ENCODE peak calls at places on chromosomes 5 and 9, in four cellular contexts. U is HepG2, O is GM12878, K is K562. Z is an unnamed sample.
A peak's percentile ranks its signal among the peaks of the same experiment; 100 is the strongest.

GRCh38 chr9:111016046-111017026 is 21.9 kb downstream of the LPAR1 start:
- DNase-seq in U (no peak), O (no peak), K (no peak), Z (no peak)

GRCh38 chr5:144333336-144333920 is 162.8 kb downstream of the KCTD16 start:
- DNase-seq in U (no peak), O (peak; percentile 11), K (no peak), Z (no peak)

GRCh38 chr9:34405719-34406118 is 29.0 kb upstream of the MYORG start:
- DNase-seq in U (no peak), O (no peak), K (no peak), Z (no peak)

GRCh38 chr9:37575511-37575914 is 667 bp downstream of the FBXO10 start:
- DNase-seq in U (no peak), O (no peak), K (no peak), Z (no peak)

GRCh38 chr9:764105-764524 is 77.4 kb upstream of the DMRT1 start:
- DNase-seq in U (peak; percentile 75), O (no peak), K (peak; percentile 40), Z (peak; percentile 23)

GRCh38 chr9:136599811-136600660 is 54.2 kb upstream of the NOTCH1 start:
- DNase-seq in U (no peak), O (no peak), K (no peak), Z (no peak)

GRCh38 chr5:9401786-9402472 is 143.9 kb downstream of the SEMA5A start:
- DNase-seq in U (no peak), O (no peak), K (no peak), Z (no peak)

GRCh38 chr5:68335075-68335474 is 119.5 kb downstream of the PIK3R1 start:
- DNase-seq in U (no peak), O (no peak), K (no peak), Z (no peak)

GRCh38 chr5:159801303-159801702 is 115.0 kb upstream of the ADRA1B start:
- DNase-seq in U (no peak), O (no peak), K (no peak), Z (no peak)

GRCh38 chr5:19855453-19855852 is 132.5 kb downstream of the CDH18 start:
- DNase-seq in U (no peak), O (no peak), K (no peak), Z (no peak)

GRCh38 chr9:135788576-135789300 is 86.8 kb downstream of the KCNT1 start:
- DNase-seq in U (no peak), O (no peak), K (no peak), Z (no peak)

GRCh38 chr9:95649801-95650213 is 133.0 kb upstream of the PTCH1 start:
- DNase-seq in U (no peak), O (no peak), K (no peak), Z (no peak)

GRCh38 chr5:27516437-27516836 is 478.1 kb upstream of the CDH9 start:
- DNase-seq in U (no peak), O (no peak), K (no peak), Z (no peak)

GRCh38 chr5:148421661-148422060 is 37.9 kb downstream of the FBXO38 start:
- DNase-seq in U (no peak), O (no peak), K (no peak), Z (no peak)

GRCh38 chr5:9898319-9898718 is 268.2 kb upstream of the TAS2R1 start:
- DNase-seq in U (peak; percentile 5), O (no peak), K (peak; percentile 7), Z (no peak)

GRCh38 chr5:14332038-14332631 is 189.0 kb downstream of the TRIO start:
- DNase-seq in U (no peak), O (no peak), K (no peak), Z (no peak)

GRCh38 chr5:57111993-57112392 is 61.9 kb upstream of the GPBP1 start:
- DNase-seq in U (peak; percentile 83), O (no peak), K (no peak), Z (no peak)

GRCh38 chr9:72533322-72533721 is 11.9 kb downstream of the TMC1 start:
- DNase-seq in U (no peak), O (no peak), K (no peak), Z (no peak)

GRCh38 chr5:168086104-168086610 is 205.3 kb upstream of the WWC1 start:
- DNase-seq in U (peak; percentile 16), O (no peak), K (no peak), Z (peak; percentile 36)

GRCh38 chr5:67636091-67636490 is 439.5 kb upstream of the CD180 start:
- DNase-seq in U (no peak), O (no peak), K (no peak), Z (no peak)

GRCh38 chr9:8408575-8409190 is 609.1 kb upstream of the DMAC1 start:
- DNase-seq in U (no peak), O (no peak), K (no peak), Z (no peak)

DNA sequence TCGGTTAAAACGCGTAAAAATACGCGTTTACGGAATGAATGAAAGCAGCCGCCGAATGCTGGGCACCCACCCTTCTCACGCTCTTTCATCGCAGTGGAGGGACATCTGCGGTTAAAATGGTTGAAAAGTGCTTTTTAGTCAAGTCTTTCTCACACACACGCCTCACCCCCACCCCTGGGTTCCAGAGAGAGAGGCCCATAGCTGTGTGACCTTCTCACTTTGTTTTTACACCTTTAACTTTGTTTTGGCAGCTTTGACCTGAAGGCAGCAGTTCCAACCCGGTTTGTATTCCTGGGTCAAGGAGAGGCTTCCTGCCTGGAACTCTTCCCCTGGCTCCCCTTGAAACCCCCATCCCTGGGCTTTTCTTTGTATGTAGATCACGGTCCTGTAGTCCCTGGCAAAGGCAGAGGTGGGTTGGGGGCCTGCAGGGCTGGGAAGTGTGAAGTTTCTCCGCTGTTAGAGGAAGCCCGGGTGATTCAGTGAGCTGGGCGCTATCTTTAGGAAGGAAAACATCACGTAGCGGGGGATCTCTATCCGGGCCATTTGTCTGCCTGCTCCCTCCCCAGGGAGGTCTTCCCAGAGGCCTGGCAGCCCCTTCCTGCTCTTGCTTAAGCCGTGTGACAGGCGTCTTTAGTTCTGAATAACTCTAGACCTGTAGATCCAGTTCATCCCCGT is 29.6 kb downstream of the SPRY4 start:
- DNase-seq in U (no peak), O (no peak), K (peak; percentile 33), Z (no peak)
- TF ChIP-seq TARDBP in U (no peak), O (no peak), K (no peak), Z (no peak)

DNA sequence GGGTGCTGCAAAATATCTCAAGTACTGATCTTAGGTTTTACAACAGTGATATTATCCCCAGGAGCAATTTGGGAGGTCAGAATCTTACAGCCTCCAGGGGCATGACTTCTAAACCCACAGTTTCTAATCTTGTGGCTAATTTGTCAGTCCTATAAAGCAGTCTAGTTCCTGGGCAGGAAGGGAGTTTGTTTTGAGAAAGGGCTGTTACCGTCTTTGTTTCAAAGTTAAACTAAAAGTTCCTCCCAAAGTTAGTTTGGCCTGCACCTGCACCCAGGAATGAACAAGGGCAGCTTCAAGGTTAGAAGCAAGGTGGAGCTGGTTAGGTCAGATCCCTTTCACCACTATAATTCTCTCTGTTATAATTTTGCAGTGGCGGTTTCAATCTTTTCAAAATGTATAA is 81.7 kb downstream of the SFXN1 start:
- DNase-seq in U (no peak), O (no peak), K (no peak), Z (no peak)
- TF ChIP-seq FOXK2 in U (no peak), O (no peak), K (no peak), Z (no peak)

DNA sequence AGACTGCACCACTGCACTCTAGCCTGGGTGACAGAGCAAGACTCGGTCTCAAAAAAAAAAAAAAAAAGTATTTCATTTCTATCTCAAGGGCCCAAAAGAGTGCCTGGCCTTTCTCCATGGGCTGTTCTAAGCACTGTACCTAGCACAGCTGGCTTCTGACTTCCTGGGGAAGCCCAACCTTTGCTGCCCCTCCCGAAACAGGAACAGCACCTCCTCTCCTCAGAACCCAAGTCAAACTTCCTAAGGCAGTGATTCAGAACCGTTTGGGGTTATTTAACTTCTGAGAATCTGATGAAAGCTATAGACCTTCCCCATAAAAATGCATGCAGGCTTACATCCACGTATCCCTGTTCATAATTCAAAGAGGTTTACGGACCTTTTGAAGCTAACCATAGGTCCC is 57.8 kb downstream of the NRG2 start:
- DNase-seq in U (no peak), O (no peak), K (no peak), Z (no peak)
- TF ChIP-seq TARDBP in U (no peak), O (no peak), K (no peak), Z (no peak)

DNA sequence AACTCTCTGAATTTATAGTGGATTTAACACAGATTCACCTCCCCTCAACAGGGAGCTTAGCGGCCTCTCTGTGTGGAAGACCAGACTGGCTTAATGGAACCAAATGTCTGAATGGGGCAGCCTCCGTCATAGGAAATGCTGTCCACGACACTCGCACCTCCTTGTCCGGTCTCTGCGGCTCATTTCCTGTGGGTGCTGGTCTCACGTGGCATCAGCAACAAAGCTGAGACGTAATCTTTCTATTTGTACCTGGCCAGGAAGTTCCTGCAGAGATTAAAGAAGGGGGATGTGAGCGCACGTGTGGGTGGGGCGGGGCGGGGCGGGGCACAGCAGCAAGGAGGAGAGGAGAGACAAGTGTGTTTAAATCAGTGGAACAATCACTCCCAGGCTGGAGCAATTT is 132.0 kb upstream of the ASTN2 start:
- DNase-seq in U (no peak), O (no peak), K (no peak), Z (no peak)
- TF ChIP-seq FOXK2 in U (no peak), O (no peak), K (no peak), Z (no peak)

GRCh38 chr5:179895861-179896260 is 11.8 kb downstream of the TBC1D9B start:
- DNase-seq in U (no peak), O (no peak), K (no peak), Z (no peak)
- TF ChIP-seq TARDBP in U (no peak), O (no peak), K (no peak), Z (no peak)

DNA sequence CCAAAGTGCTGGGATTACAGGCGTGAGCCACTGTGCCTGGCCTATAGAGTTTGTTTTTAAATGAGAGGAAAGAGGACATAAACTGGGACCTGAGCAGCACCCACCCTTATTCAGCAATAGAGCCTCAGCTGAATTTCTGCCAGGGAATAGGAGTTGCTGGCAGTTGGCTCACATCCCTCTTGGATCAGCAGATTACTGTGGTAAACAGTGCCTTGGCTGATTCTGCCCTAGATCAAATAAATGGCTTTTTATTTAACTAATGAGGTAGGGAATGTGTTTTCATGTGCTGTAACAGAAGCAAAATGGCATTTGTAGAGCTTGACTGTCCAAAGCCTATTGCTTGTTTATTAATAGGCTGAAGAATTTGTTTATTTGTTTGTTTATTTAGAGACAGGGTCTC is 2.1 kb downstream of the ARHGEF37 start:
- DNase-seq in U (no peak), O (no peak), K (no peak), Z (no peak)
- TF ChIP-seq FOXK2 in U (no peak), O (no peak), K (no peak), Z (no peak)

Z was measured in HEK293T.